ENCODE peak calls at places on chromosomes 12 and 14, in four cellular contexts. One of them, this sample, is unnamed.

GRCh38 chr12:46546634-46547273 is 174.2 kb upstream of the SLC38A2 start:
- DNase-seq in GM12878: peak; percentile 25
- DNase-seq in K562: no peak
- DNase-seq in GM12891: no peak
- DNase-seq in this sample: no peak

GRCh38 chr14:64450255-64450654 is 15.0 kb upstream of the AKAP5 start:
- DNase-seq in K562: no peak
- DNase-seq in GM12891: no peak
- DNase-seq in GM12878: no peak
- DNase-seq in this sample: no peak

GRCh38 chr14:49405291-49405690 is 180.9 kb downstream of the RPS29 start:
- DNase-seq in GM12891: no peak
- DNase-seq in K562: no peak
- DNase-seq in GM12878: no peak
- DNase-seq in this sample: no peak

GRCh38 chr14:104610749-104611310 is 6.3 kb upstream of the TMEM179 start:
- DNase-seq in K562: no peak
- DNase-seq in GM12891: no peak
- DNase-seq in GM12878: no peak
- DNase-seq in this sample: no peak

GRCh38 chr14:54253195-54253947 is 143.4 kb upstream of the CDKN3 start:
- DNase-seq in GM12891: no peak
- DNase-seq in K562: no peak
- DNase-seq in GM12878: no peak
- DNase-seq in this sample: no peak

GRCh38 chr12:57216014-57216891 is at the start of gene NXPH4:
- DNase-seq in GM12878: no peak
- DNase-seq in GM12891: no peak
- DNase-seq in K562: peak; percentile 86
- DNase-seq in this sample: no peak

GRCh38 chr12:132904718-132905328 is 17.4 kb upstream of the CHFR start:
- DNase-seq in K562: peak; percentile 78
- DNase-seq in GM12891: peak; percentile 64
- DNase-seq in GM12878: no peak
- DNase-seq in this sample: no peak

GRCh38 chr14:54699087-54699530 is 132.2 kb downstream of the SAMD4A start:
- DNase-seq in K562: no peak
- DNase-seq in GM12878: no peak
- DNase-seq in GM12891: no peak
- DNase-seq in this sample: no peak

GRCh38 chr12:39824505-39825198 is 205.0 kb upstream of the ABCD2 start:
- DNase-seq in GM12878: no peak
- DNase-seq in K562: no peak
- DNase-seq in GM12891: no peak
- DNase-seq in this sample: no peak

GRCh38 chr12:47964102-47964723 is 817 bp downstream of the TMEM106C start:
- DNase-seq in GM12878: no peak
- DNase-seq in K562: no peak
- DNase-seq in GM12891: no peak
- DNase-seq in this sample: no peak

GRCh38 chr14:95998656-95999055 is 40.5 kb upstream of the C14orf132 start:
- DNase-seq in K562: no peak
- DNase-seq in GM12891: no peak
- DNase-seq in GM12878: no peak
- DNase-seq in this sample: no peak

GRCh38 chr12:127455347-127456265 is 811.4 kb upstream of the TMEM132C start:
- DNase-seq in GM12891: no peak
- DNase-seq in K562: no peak
- DNase-seq in GM12878: no peak
- DNase-seq in this sample: no peak

GRCh38 chr14:104818714-104819161 is 17.8 kb downstream of the ZBTB42 start:
- DNase-seq in GM12878: no peak
- DNase-seq in K562: no peak
- DNase-seq in GM12891: no peak
- DNase-seq in this sample: no peak

GRCh38 chr12:62629971-62630739 is 163.5 kb downstream of the MON2 start:
- DNase-seq in GM12891: no peak
- DNase-seq in GM12878: no peak
- DNase-seq in K562: no peak
- DNase-seq in this sample: no peak

GRCh38 chr14:99133563-99134332 is 138.2 kb downstream of the BCL11B start:
- DNase-seq in GM12891: no peak
- DNase-seq in GM12878: no peak
- DNase-seq in K562: no peak
- DNase-seq in this sample: no peak

GRCh38 chr14:28755930-28756895 is 10.4 kb upstream of the FOXG1 start:
- DNase-seq in K562: no peak
- DNase-seq in GM12878: no peak
- DNase-seq in GM12891: no peak
- DNase-seq in this sample: no peak

GRCh38 chr14:56490379-56490778 is 89.2 kb upstream of the TMEM260 start:
- DNase-seq in GM12891: no peak
- DNase-seq in GM12878: no peak
- DNase-seq in K562: no peak
- DNase-seq in this sample: no peak

GRCh38 chr12:58487280-58488141 is 432.8 kb downstream of the LRIG3 start:
- DNase-seq in GM12878: no peak
- DNase-seq in K562: no peak
- DNase-seq in GM12891: no peak
- DNase-seq in this sample: no peak

GRCh38 chr14:87233266-87233665 is 759.7 kb downstream of the GALC start:
- DNase-seq in GM12891: no peak
- DNase-seq in K562: no peak
- DNase-seq in GM12878: no peak
- DNase-seq in this sample: no peak

GRCh38 chr14:104678346-104678745 is 11.1 kb upstream of the INF2 start:
- DNase-seq in GM12878: no peak
- DNase-seq in GM12891: no peak
- DNase-seq in K562: peak; percentile 62
- DNase-seq in this sample: peak; percentile 18

GRCh38 chr12:93098077-93098476 is 169.0 kb upstream of the EEA1 start:
- DNase-seq in GM12878: peak; percentile 51
- DNase-seq in K562: peak; percentile 37
- DNase-seq in GM12891: peak; percentile 18
- DNase-seq in this sample: peak; percentile 91

GRCh38 chr12:15599266-15600037 is 189.7 kb downstream of the EPS8 start:
- DNase-seq in GM12891: no peak
- DNase-seq in GM12878: no peak
- DNase-seq in K562: no peak
- DNase-seq in this sample: no peak

GRCh38 chr12:16110596-16110995 is 166.9 kb downstream of the SLC15A5 start:
- DNase-seq in K562: no peak
- DNase-seq in GM12878: no peak
- DNase-seq in GM12891: no peak
- DNase-seq in this sample: no peak

GRCh38 chr12:6468283-6468575 is 2.2 kb downstream of the VAMP1 start:
- DNase-seq in GM12891: no peak
- DNase-seq in K562: no peak
- DNase-seq in GM12878: no peak
- DNase-seq in this sample: no peak

GRCh38 chr12:92739099-92739498 is 36.3 kb downstream of the PLEKHG7 start:
- DNase-seq in K562: peak; percentile 30
- DNase-seq in GM12891: no peak
- DNase-seq in GM12878: no peak
- DNase-seq in this sample: no peak

GRCh38 chr14:52068741-52069616 is at the start of gene NID2:
- DNase-seq in GM12891: peak; percentile 36
- DNase-seq in K562: peak; percentile 32
- DNase-seq in GM12878: no peak
- DNase-seq in this sample: peak; percentile 4

GRCh38 chr14:99940064-99940463 is 125.2 kb upstream of the EVL start:
- DNase-seq in GM12878: no peak
- DNase-seq in K562: no peak
- DNase-seq in GM12891: no peak
- DNase-seq in this sample: no peak

GRCh38 chr12:131736807-131737484 is 26.1 kb downstream of the SFSWAP start:
- DNase-seq in GM12891: no peak
- DNase-seq in K562: no peak
- DNase-seq in GM12878: no peak
- DNase-seq in this sample: no peak

GRCh38 chr12:67274186-67274585 is 5.0 kb downstream of the CAND1 start:
- DNase-seq in GM12878: no peak
- DNase-seq in K562: no peak
- DNase-seq in GM12891: no peak
- DNase-seq in this sample: no peak

GRCh38 chr12:66297080-66297479 is 5.2 kb upstream of the HELB start:
- DNase-seq in GM12878: no peak
- DNase-seq in K562: no peak
- DNase-seq in GM12891: no peak
- DNase-seq in this sample: no peak

GRCh38 chr12:17148706-17149105 is 542.7 kb upstream of the LMO3 start:
- DNase-seq in K562: no peak
- DNase-seq in GM12891: no peak
- DNase-seq in GM12878: no peak
- DNase-seq in this sample: no peak

GRCh38 chr14:54809767-54810166 is 92.9 kb downstream of the GCH1 start:
- DNase-seq in GM12878: no peak
- DNase-seq in K562: no peak
- DNase-seq in GM12891: no peak
- DNase-seq in this sample: no peak

GRCh38 chr12:57340104-57340503 is 89.1 kb upstream of the STAC3 start:
- DNase-seq in GM12891: no peak
- DNase-seq in GM12878: no peak
- DNase-seq in K562: peak; percentile 19
- DNase-seq in this sample: peak; percentile 20

GRCh38 chr12:49537709-49538601 is 875 bp upstream of the KCNH3 start:
- DNase-seq in GM12891: no peak
- DNase-seq in GM12878: no peak
- DNase-seq in K562: no peak
- DNase-seq in this sample: no peak

DNA sequence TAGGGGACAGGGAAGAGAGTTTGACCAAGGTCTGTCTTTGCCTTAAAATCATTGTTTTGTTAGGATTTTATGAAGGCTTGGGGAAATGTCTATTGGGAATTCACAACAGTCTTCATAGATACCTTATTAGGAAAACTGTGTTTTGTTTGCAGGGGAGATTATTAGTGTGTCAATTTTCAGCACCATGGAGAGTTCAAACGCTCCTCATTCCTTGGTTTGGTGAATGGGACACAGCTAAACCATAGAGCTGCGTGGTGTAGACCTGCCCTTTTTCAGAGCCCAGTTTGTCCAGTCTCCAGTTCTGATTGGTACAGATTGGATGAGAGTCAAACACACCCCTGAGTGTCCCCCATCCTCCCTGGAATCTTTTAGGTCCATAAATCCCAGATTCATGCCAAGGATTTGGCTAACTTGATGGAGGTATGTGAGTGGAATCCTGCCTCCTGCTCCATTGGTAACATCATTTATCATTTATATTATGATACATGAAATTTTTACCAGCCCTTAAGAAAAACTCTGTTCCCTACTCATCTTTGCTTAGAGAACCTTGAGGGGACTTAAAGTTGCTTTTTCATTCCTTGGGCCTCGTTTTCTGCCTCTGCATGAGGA is 12.0 kb downstream of the NGDN start:
- DNase-seq in K562: no peak
- DNase-seq in GM12878: no peak
- DNase-seq in GM12891: no peak
- DNase-seq in this sample: no peak
- TF ChIP-seq SPI1 in K562: no peak
- TF ChIP-seq SPI1 in GM12878: no peak
- TF ChIP-seq SPI1 in GM12891: no peak
- TF ChIP-seq SPI1 in this sample: no peak

GRCh38 chr14:61147369-61147897 is 133.7 kb downstream of the TMEM30B start:
- DNase-seq in K562: no peak
- DNase-seq in GM12891: no peak
- DNase-seq in GM12878: no peak
- DNase-seq in this sample: no peak
- TF ChIP-seq SPI1 in K562: no peak
- TF ChIP-seq SPI1 in GM12891: no peak
- TF ChIP-seq SPI1 in GM12878: no peak
- TF ChIP-seq SPI1 in this sample: no peak

DNA sequence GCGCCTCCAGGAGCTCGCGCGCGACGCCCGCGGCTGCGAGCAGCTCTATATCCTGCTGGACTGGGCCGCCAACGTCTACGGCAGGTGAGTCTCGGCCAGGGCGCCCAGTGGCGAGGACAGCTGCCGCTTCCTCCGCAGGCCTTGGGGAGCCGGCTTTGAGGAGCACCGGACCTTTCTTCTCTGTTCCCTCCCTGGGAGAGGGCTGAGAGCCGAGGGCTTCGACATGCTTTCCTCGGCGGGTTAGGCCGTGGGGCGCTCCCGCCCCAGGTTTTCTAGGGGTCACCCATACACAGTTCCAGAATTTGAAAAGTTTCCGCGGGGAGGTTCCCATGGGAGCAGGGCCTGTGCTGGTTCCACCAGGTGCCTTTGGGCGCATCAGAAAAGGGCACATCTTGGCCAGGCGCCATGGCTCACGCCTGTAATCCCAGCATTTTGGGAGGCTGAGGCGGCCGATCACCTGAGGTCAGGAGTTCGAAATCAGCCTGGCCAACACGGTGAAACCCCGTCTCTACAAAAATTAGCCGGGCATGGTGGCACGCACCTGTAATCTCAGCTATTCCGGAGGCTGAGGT is 8.2 kb downstream of the EXOC3L4 start:
- DNase-seq in GM12878: no peak
- DNase-seq in GM12891: no peak
- DNase-seq in K562: no peak
- DNase-seq in this sample: no peak
- TF ChIP-seq SPI1 in GM12878: no peak
- TF ChIP-seq SPI1 in GM12891: no peak
- TF ChIP-seq SPI1 in K562: no peak
- TF ChIP-seq SPI1 in this sample: no peak

GRCh38 chr12:89389755-89390661 is 37.7 kb upstream of the DUSP6 start:
- DNase-seq in GM12891: no peak
- DNase-seq in K562: no peak
- DNase-seq in GM12878: no peak
- DNase-seq in this sample: no peak
- TF ChIP-seq SPI1 in GM12891: no peak
- TF ChIP-seq SPI1 in K562: no peak
- TF ChIP-seq SPI1 in GM12878: no peak
- TF ChIP-seq SPI1 in this sample: peak; percentile 6

GRCh38 chr12:86772688-86773087 is 516.5 kb upstream of the MGAT4C start:
- DNase-seq in K562: no peak
- DNase-seq in GM12891: no peak
- DNase-seq in GM12878: no peak
- DNase-seq in this sample: no peak
- TF ChIP-seq SPI1 in K562: no peak
- TF ChIP-seq SPI1 in GM12891: no peak
- TF ChIP-seq SPI1 in GM12878: no peak
- TF ChIP-seq SPI1 in this sample: no peak

This sample was measured in HL-60.